ENCODE peak calls at places on chromosomes 12 and 14, in ten cellular contexts. R is EL; M is Kasumi-1; X is Ammon's horn; K is neural progenitor cell; J is activated CD8-positive, alpha-beta memory T cell treated with anti-CD3 and anti-CD28 coated beads, Interleukin-2, amount 50 U/mL, for 4 hours; G is cardiac fibroblast; Y is cardiac muscle cell; F is lower leg skin; S is stimulated activated CD4-positive, alpha-beta T cell treated with anti-CD3 and anti-CD28 coated beads, Interleukin-2, amount 100 ng/mL, for 24 hours. B is an unnamed sample.

GRCh38 chr14:32413967-32414640 is 85.0 kb downstream of the AKAP6 start:
- DNase-seq in M (no peak), F (no peak), K (no peak), X (no peak), J (no peak), G (no peak), Y (no peak), R (no peak), S (no peak), B (no peak)

GRCh38 chr12:24743891-24744793 is 204.8 kb downstream of the BCAT1 start:
- DNase-seq in X (no peak), S (no peak), F (no peak), M (no peak), G (peak; percentile 56), Y (peak; percentile 75), J (no peak), K (no peak), R (no peak), B (no peak)

GRCh38 chr12:31959051-31959700 is at the start of gene RESF1:
- DNase-seq in K (peak; percentile 95), X (peak; percentile 92), Y (peak; percentile 91), R (peak; percentile 87), S (peak; percentile 87), F (peak; percentile 89), J (peak; percentile 84), M (peak; percentile 88), G (peak; percentile 86), B (peak; percentile 96)

GRCh38 chr12:93186131-93186530 is 191.6 kb upstream of the NUDT4 start:
- DNase-seq in F (no peak), M (peak; percentile 13), Y (no peak), R (no peak), X (no peak), K (no peak), S (no peak), G (peak; percentile 63), J (no peak), B (no peak)

GRCh38 chr14:89399594-89400068 is 17.4 kb downstream of the FOXN3 start:
- DNase-seq in X (peak; percentile 38), S (no peak), K (peak; percentile 56), Y (peak; percentile 54), J (no peak), R (peak; percentile 13), G (peak; percentile 91), F (no peak), M (no peak), B (no peak)

GRCh38 chr14:73742520-73743238 is 28.5 kb upstream of the PNMA1 start:
- DNase-seq in M (no peak), F (no peak), R (no peak), G (no peak), Y (no peak), J (no peak), K (no peak), S (no peak), X (no peak), B (no peak)

GRCh38 chr14:57578427-57579220 is 85.0 kb upstream of the CCDC198 start:
- DNase-seq in K (no peak), G (no peak), X (no peak), S (no peak), Y (no peak), M (no peak), F (no peak), J (no peak), R (no peak), B (no peak)

GRCh38 chr14:100105357-100106169 is 40.3 kb downstream of the EVL start:
- DNase-seq in S (peak; percentile 27), G (no peak), F (no peak), X (peak; percentile 68), K (no peak), Y (no peak), R (no peak), J (no peak), M (peak; percentile 77), B (peak; percentile 74)

GRCh38 chr12:55816876-55817351 is 610 bp downstream of the SARNP start:
- DNase-seq in M (peak; percentile 30), X (no peak), Y (peak; percentile 25), F (no peak), J (no peak), R (peak; percentile 35), G (peak; percentile 40), K (peak; percentile 31), S (no peak), B (no peak)

GRCh38 chr12:117202556-117202955 is 12.3 kb upstream of the FBXO21 start:
- DNase-seq in M (no peak), K (no peak), S (no peak), R (no peak), J (no peak), X (no peak), F (no peak), G (no peak), Y (no peak), B (no peak)

GRCh38 chr12:30926243-30927209 is at the start of gene TSPAN11:
- DNase-seq in X (peak; percentile 56), F (no peak), J (no peak), G (peak; percentile 41), R (peak; percentile 38), Y (peak; percentile 76), S (peak; percentile 8), K (peak; percentile 97), M (peak; percentile 10), B (no peak)

GRCh38 chr12:42957136-42957535 is 367.6 kb upstream of the PRICKLE1 start:
- DNase-seq in S (no peak), J (no peak), X (peak; percentile 21), G (peak; percentile 24), M (no peak), R (no peak), K (no peak), F (no peak), Y (no peak), B (no peak)

GRCh38 chr12:104686196-104686595 is 229.4 kb downstream of the CHST11 start:
- DNase-seq in X (no peak), K (no peak), G (peak; percentile 39), Y (no peak), R (peak; percentile 35), F (no peak), J (no peak), S (no peak), M (no peak), B (peak; percentile 35)

GRCh38 chr12:46110928-46111699 is 120.7 kb upstream of the SCAF11 start:
- DNase-seq in K (no peak), J (no peak), X (no peak), G (no peak), F (no peak), R (no peak), M (peak; percentile 4), Y (no peak), S (no peak), B (no peak)

GRCh38 chr12:6925543-6926279 is 2.0 kb upstream of the ATN1 start:
- DNase-seq in M (no peak), J (no peak), R (peak; percentile 91), K (peak; percentile 77), F (peak; percentile 82), S (no peak), G (peak; percentile 95), X (peak; percentile 80), Y (peak; percentile 52), B (peak; percentile 81)

GRCh38 chr12:69873429-69873828 is 48.4 kb downstream of the MYRFL start:
- DNase-seq in K (no peak), J (no peak), R (no peak), M (no peak), F (no peak), G (peak; percentile 75), Y (no peak), S (no peak), X (no peak), B (no peak)

GRCh38 chr12:48279601-48280000 is 71.1 kb downstream of the ZNF641 start:
- DNase-seq in K (peak; percentile 7), G (no peak), Y (no peak), M (no peak), S (no peak), J (no peak), F (no peak), X (no peak), R (no peak), B (no peak)

GRCh38 chr12:94617101-94617500 is 33.3 kb downstream of the TMCC3 start:
- DNase-seq in K (no peak), G (no peak), Y (no peak), M (no peak), X (no peak), F (no peak), J (no peak), S (no peak), R (no peak), B (no peak)

GRCh38 chr12:26863515-26863914 is 30.5 kb upstream of the ITPR2 start:
- DNase-seq in Y (no peak), J (no peak), M (peak; percentile 57), K (peak; percentile 12), F (no peak), G (no peak), S (no peak), R (peak; percentile 4), X (no peak), B (no peak)

GRCh38 chr14:60944206-60944605 is 36.7 kb downstream of the TRMT5 start:
- DNase-seq in F (no peak), Y (peak; percentile 2), G (peak; percentile 38), K (peak; percentile 13), S (no peak), M (no peak), R (no peak), J (no peak), X (no peak), B (no peak)

GRCh38 chr12:49201595-49202295 is 12.9 kb upstream of the TUBA1A start:
- DNase-seq in M (peak; percentile 32), K (peak; percentile 54), J (no peak), G (peak; percentile 90), X (no peak), R (peak; percentile 11), F (no peak), S (no peak), Y (no peak), B (no peak)

GRCh38 chr14:99570542-99571302 is 33.3 kb downstream of the CCDC85C start:
- DNase-seq in K (peak; percentile 75), F (no peak), J (no peak), Y (peak; percentile 45), S (no peak), M (no peak), X (no peak), R (no peak), G (no peak), B (no peak)

GRCh38 chr12:22361785-22362184 is 27.3 kb upstream of the ST8SIA1 start:
- DNase-seq in R (no peak), F (no peak), J (no peak), G (no peak), M (no peak), Y (no peak), K (peak; percentile 43), S (no peak), X (no peak), B (no peak)

GRCh38 chr12:50924439-50925341 is 27.7 kb upstream of the HIGD1C start:
- DNase-seq in R (peak; percentile 86), Y (peak; percentile 79), X (peak; percentile 95), M (peak; percentile 88), F (peak; percentile 97), J (no peak), S (peak; percentile 9), G (peak; percentile 98), K (peak; percentile 49), B (peak; percentile 88)

GRCh38 chr12:116162071-116162470 is 115.4 kb downstream of the MED13L start:
- DNase-seq in K (peak; percentile 58), Y (no peak), M (no peak), X (no peak), S (no peak), J (no peak), R (no peak), F (no peak), G (no peak), B (no peak)

GRCh38 chr12:107759410-107759809 is 1.5 kb downstream of the PRDM4 start:
- DNase-seq in J (peak; percentile 17), K (peak; percentile 43), M (peak; percentile 17), R (peak; percentile 86), F (no peak), S (peak; percentile 11), G (peak; percentile 63), Y (no peak), X (no peak), B (no peak)

GRCh38 chr12:112169086-112169872 is 43.9 kb downstream of the TRAFD1 start:
- DNase-seq in J (no peak), S (no peak), Y (no peak), F (no peak), M (no peak), R (no peak), K (no peak), X (no peak), G (no peak), B (peak; percentile 71)

GRCh38 chr12:92543359-92543758 is 159.4 kb upstream of the PLEKHG7 start:
- DNase-seq in Y (peak; percentile 18), F (no peak), X (no peak), R (no peak), K (no peak), M (no peak), J (no peak), G (peak; percentile 31), S (no peak), B (no peak)